ENCODE peak calls at places on chromosomes 11 and 22, in five cellular contexts. T is brain microvascular endothelial cell, P is A549, N is OCI-LY7, I is neuronal stem cell. L is an unnamed sample.

GRCh38 chr22:20420157-20420842 is 17.3 kb downstream of the SCARF2 start:
- DNase-seq in T (no peak), N (no peak), I (no peak), P (no peak), L (no peak)

GRCh38 chr11:6640985-6641701 is 14.5 kb downstream of the DCHS1 start:
- DNase-seq in P (no peak), T (no peak), I (no peak), N (no peak), L (no peak)

GRCh38 chr11:20089796-20090653 is 70.2 kb downstream of the DBX1 start:
- DNase-seq in I (no peak), P (no peak), N (no peak), T (peak), L (peak)

GRCh38 chr22:47837703-47838102 is 1075.3 kb downstream of the TBC1D22A start:
- DNase-seq in T (no peak), P (peak), N (peak), I (no peak), L (peak)

GRCh38 chr11:104051806-104052205 is 15.4 kb downstream of the DDI1 start:
- DNase-seq in P (no peak), T (no peak), N (no peak), I (no peak), L (no peak)

GRCh38 chr11:57772562-57772961 is 11.0 kb downstream of the CTNND1 start:
- DNase-seq in P (no peak), I (no peak), N (no peak), T (no peak), L (no peak)

GRCh38 chr22:33919591-33920501 is at the start of gene LARGE1:
- DNase-seq in T (no peak), P (peak), N (peak), I (peak), L (peak)

GRCh38 chr11:1276061-1276790 is 33.2 kb downstream of the TOLLIP start:
- DNase-seq in T (no peak), I (no peak), P (no peak), N (no peak), L (no peak)

GRCh38 chr11:74070713-74071506 is 62.0 kb upstream of the UCP3 start:
- DNase-seq in I (no peak), N (no peak), T (no peak), P (peak), L (no peak)

GRCh38 chr11:66570826-66571222 is 2.4 kb upstream of the CTSF start:
- DNase-seq in P (no peak), N (no peak), I (no peak), T (no peak), L (no peak)

GRCh38 chr11:112292785-112293407 is 32.2 kb upstream of the PLET1 start:
- DNase-seq in I (no peak), P (peak), T (peak), N (no peak), L (no peak)

GRCh38 chr11:60143768-60144167 is 39.1 kb downstream of the MS4A6A start:
- DNase-seq in N (no peak), P (no peak), T (no peak), I (no peak), L (no peak)

GRCh38 chr11:75024068-75024449 is 35.3 kb downstream of the NEU3 start:
- DNase-seq in I (no peak), N (no peak), T (no peak), P (no peak), L (no peak)

GRCh38 chr11:2839395-2839941 is 46.1 kb downstream of the CDKN1C start:
- DNase-seq in T (no peak), I (no peak), P (no peak), N (no peak), L (no peak)

GRCh38 chr11:3807856-3808845 is at the start of gene PGAP2:
- DNase-seq in I (peak), T (peak), P (peak), N (peak), L (peak)

GRCh38 chr11:111347002-111347722 is 31.9 kb downstream of the POU2AF1 start:
- DNase-seq in T (no peak), P (no peak), I (no peak), N (no peak), L (no peak)

GRCh38 chr22:27136596-27136995 is 479.2 kb downstream of the MIAT start:
- DNase-seq in T (no peak), I (no peak), N (no peak), P (no peak), L (no peak)

GRCh38 chr22:23399367-23400285 is 180.5 kb downstream of the IGLL1 start:
- DNase-seq in T (no peak), P (no peak), N (no peak), I (no peak), L (no peak)

GRCh38 chr11:4019891-4020290 is 74.7 kb upstream of the RRM1 start:
- DNase-seq in T (no peak), I (no peak), N (no peak), P (no peak), L (no peak)

GRCh38 chr22:22071455-22071854 is 88.9 kb upstream of the TOP3B start:
- DNase-seq in N (no peak), I (no peak), T (no peak), P (no peak), L (no peak)

GRCh38 chr22:36369922-36370781 is 17.6 kb downstream of the MYH9 start:
- DNase-seq in T (no peak), P (peak), N (peak), I (no peak), L (peak)

DNA sequence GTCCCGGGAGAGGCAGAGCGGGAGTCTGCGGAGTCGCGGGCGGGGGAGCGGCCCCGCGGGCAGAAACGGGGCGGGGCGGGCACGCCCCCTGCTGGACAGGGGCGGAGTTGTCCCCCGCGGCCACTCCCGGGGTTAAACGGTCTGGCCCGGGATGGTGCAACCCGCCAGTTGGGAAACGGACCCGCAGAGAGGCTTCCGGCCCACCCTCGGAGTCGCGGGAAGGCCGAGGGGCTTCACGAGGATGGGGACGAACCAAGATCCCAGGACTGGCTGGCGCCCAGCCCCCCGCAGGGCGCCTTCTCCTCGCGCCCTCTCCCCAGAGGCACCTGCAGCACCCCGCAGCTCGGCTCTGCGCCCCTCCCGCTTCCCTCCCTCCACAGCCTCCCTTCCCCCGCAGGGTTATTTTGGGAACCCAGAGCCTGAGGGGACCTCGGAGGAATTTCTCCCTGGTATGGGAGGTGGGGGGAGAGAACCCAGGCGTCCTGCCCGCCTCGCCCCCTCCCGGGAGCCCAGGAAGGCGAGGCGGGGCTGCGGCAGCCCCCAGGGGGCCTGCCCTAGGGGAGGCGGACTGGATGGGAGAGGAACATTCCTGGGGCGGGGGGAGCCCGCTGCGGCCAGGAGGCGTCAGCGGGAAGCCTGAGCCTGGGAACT is 877 bp downstream of the RASGRP2 start:
- DNase-seq in T (no peak), I (no peak), P (peak), N (peak), L (peak)
- H3K27ac ChIP-seq in T (no peak), I (no peak), P (peak), N (peak), L (no peak)

GRCh38 chr22:42269407-42270177 is 861 bp downstream of the TCF20 start:
- DNase-seq in T (no peak), P (peak), N (peak), I (no peak), L (peak)

GRCh38 chr22:42270512-42271190 is at the start of gene TCF20:
- DNase-seq in N (peak), P (peak), I (peak), T (peak), L (peak)

GRCh38 chr22:42268852-42269406 is 1.5 kb downstream of the TCF20 start:
- DNase-seq in N (no peak), T (no peak), P (no peak), I (no peak), L (no peak)

GRCh38 chr22:42271191-42271813 is 849 bp upstream of the TCF20 start:
- DNase-seq in T (no peak), N (no peak), I (no peak), P (no peak), L (no peak)

DNA sequence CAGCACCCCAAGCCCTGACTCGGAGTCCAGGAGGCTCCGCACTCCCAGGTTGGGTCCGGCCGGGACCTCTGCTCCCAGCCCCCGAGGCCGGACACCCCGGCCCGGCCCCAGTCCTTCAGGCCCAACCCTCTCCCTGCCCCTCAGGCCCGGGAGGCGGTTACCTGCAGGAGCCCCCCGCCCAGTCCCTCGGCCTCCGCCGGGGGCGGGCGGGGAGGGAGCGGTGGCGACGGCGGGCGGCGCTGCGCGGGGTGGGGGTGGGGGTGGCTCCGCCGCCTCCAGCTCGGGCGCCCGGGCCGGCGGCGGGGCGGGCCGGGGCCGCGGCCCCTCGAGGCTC is 308 bp downstream of the TCF20 start:
- DNase-seq in I (no peak), N (no peak), P (peak), T (no peak), L (peak)
- H3K4me3 ChIP-seq in I (peak), N (peak), P (peak), T (peak), L (peak)

DNA sequence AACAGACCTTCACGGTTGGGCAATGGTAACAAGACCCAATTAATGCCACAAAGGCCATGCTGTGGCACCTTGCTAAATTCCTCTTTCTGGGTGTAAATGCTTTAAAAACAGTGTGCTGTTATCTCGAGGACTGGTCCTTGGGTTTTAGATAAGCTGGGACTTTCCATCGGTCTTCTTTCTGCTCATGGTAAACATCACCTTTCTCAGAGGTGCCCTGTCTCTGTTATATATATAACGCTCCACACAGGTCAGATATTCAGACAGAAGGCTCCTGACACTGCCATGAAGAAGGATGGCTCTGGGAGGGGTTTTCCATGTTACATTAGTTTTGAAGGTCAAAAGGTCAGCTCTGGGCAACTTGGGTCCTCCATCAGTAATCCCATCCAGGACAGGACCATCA is 151.6 kb downstream of the BBOX1 start:
- DNase-seq in N (no peak), T (no peak), P (no peak), I (no peak), L (no peak)
- H3K27ac ChIP-seq in N (no peak), T (no peak), P (no peak), I (no peak), L (no peak)

GRCh38 chr11:17764446-17765218 is 30.1 kb downstream of the KCNC1 start:
- DNase-seq in P (no peak), I (peak), T (no peak), N (no peak), L (peak)
- H3K4me3 ChIP-seq in P (no peak), I (no peak), T (no peak), N (no peak), L (no peak)

GRCh38 chr22:28820885-28821284 is 20.5 kb upstream of the XBP1 start:
- DNase-seq in T (no peak), N (no peak), I (no peak), P (no peak), L (no peak)
- H3K27ac ChIP-seq in T (no peak), N (no peak), I (no peak), P (no peak), L (no peak)

GRCh38 chr11:27973851-27974536 is 134.0 kb downstream of the KIF18A start:
- DNase-seq in I (no peak), T (no peak), N (no peak), P (no peak), L (no peak)

GRCh38 chr11:27976262-27976661 is 131.7 kb downstream of the KIF18A start:
- DNase-seq in I (no peak), T (no peak), N (no peak), P (no peak), L (no peak)

GRCh38 chr11:27977031-27977430 is 130.9 kb downstream of the KIF18A start:
- DNase-seq in T (peak), I (no peak), P (peak), N (no peak), L (no peak)

GRCh38 chr11:27972432-27973170 is 135.4 kb downstream of the KIF18A start:
- DNase-seq in P (no peak), I (no peak), T (no peak), N (no peak), L (no peak)

DNA sequence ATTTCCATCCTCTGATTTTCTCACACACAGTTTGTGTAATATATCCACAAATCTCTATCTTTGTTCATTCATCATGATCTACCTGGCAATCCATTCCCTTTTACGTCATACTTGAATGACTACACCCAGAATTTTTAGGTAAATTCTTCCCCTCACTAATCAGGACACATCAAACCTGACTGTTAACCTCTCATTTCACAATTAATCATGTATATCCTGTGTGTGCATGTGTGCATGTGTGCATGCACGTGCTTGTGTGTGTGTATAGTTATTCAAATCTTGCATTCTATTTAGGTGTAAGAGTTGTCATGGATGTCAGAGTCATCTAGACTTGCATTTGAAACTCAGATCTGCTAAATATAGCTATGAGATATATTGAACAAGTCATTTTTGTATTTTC is 130.4 kb downstream of the KIF18A start:
- DNase-seq in P (no peak), N (no peak), T (no peak), I (no peak), L (no peak)
- H3K4me3 ChIP-seq in P (no peak), N (no peak), T (no peak), I (no peak), L (no peak)

GRCh38 chr11:114889464-114890065 is 211.2 kb downstream of the NXPE2 start:
- DNase-seq in P (no peak), N (no peak), I (peak), T (no peak), L (no peak)
- H3K27ac ChIP-seq in P (no peak), N (no peak), I (no peak), T (no peak), L (no peak)